ENCODE peak calls at places on chromosome 19, in six cellular contexts. One of them, this sample, is unnamed.

GRCh38 chr19:2782357-2782935 is 627 bp downstream of the SGTA start:
- DNase-seq in IMR-90: no peak
- DNase-seq in cardiac muscle cell: peak
- DNase-seq in HCT116: no peak
- DNase-seq in astrocyte: no peak
- DNase-seq in mammary epithelial cell: peak
- DNase-seq in this sample: no peak

GRCh38 chr19:34639491-34640085 is 37.4 kb downstream of the SCGB2B2 start:
- DNase-seq in cardiac muscle cell: peak
- DNase-seq in HCT116: peak
- DNase-seq in mammary epithelial cell: peak
- DNase-seq in IMR-90: peak
- DNase-seq in astrocyte: peak
- DNase-seq in this sample: no peak

GRCh38 chr19:10593820-10594637 is 6.9 kb upstream of the AP1M2 start:
- DNase-seq in HCT116: no peak
- DNase-seq in cardiac muscle cell: no peak
- DNase-seq in IMR-90: no peak
- DNase-seq in mammary epithelial cell: no peak
- DNase-seq in astrocyte: no peak
- DNase-seq in this sample: no peak

GRCh38 chr19:14012378-14012915 is 6.3 kb upstream of the RFX1 start:
- DNase-seq in IMR-90: no peak
- DNase-seq in cardiac muscle cell: no peak
- DNase-seq in astrocyte: no peak
- DNase-seq in mammary epithelial cell: no peak
- DNase-seq in HCT116: no peak
- DNase-seq in this sample: no peak

GRCh38 chr19:17075860-17076538 is 422 bp downstream of the MYO9B start:
- DNase-seq in astrocyte: no peak
- DNase-seq in mammary epithelial cell: peak
- DNase-seq in cardiac muscle cell: peak
- DNase-seq in IMR-90: peak
- DNase-seq in HCT116: no peak
- DNase-seq in this sample: peak

GRCh38 chr19:2507109-2507508 is 31.2 kb downstream of the GADD45B start:
- DNase-seq in cardiac muscle cell: peak
- DNase-seq in IMR-90: peak
- DNase-seq in HCT116: peak
- DNase-seq in astrocyte: peak
- DNase-seq in mammary epithelial cell: peak
- DNase-seq in this sample: peak

GRCh38 chr19:47075941-47076340 is 27.5 kb upstream of the TMEM160 start:
- DNase-seq in HCT116: no peak
- DNase-seq in mammary epithelial cell: no peak
- DNase-seq in astrocyte: no peak
- DNase-seq in IMR-90: peak
- DNase-seq in cardiac muscle cell: no peak
- DNase-seq in this sample: no peak

GRCh38 chr19:53945441-53945840 is 17.3 kb upstream of the CACNG8 start:
- DNase-seq in HCT116: peak
- DNase-seq in astrocyte: peak
- DNase-seq in cardiac muscle cell: peak
- DNase-seq in mammary epithelial cell: peak
- DNase-seq in IMR-90: peak
- DNase-seq in this sample: no peak

GRCh38 chr19:33947565-33947964 is 150.9 kb downstream of the KCTD15 start:
- DNase-seq in astrocyte: no peak
- DNase-seq in HCT116: no peak
- DNase-seq in IMR-90: no peak
- DNase-seq in mammary epithelial cell: no peak
- DNase-seq in cardiac muscle cell: no peak
- DNase-seq in this sample: no peak

GRCh38 chr19:46489445-46490272 is 6.0 kb downstream of the PNMA8B start:
- DNase-seq in cardiac muscle cell: peak
- DNase-seq in astrocyte: peak
- DNase-seq in mammary epithelial cell: no peak
- DNase-seq in HCT116: no peak
- DNase-seq in IMR-90: peak
- DNase-seq in this sample: no peak

GRCh38 chr19:24052811-24053210 is 34.2 kb upstream of the ZNF254 start:
- DNase-seq in HCT116: no peak
- DNase-seq in mammary epithelial cell: no peak
- DNase-seq in cardiac muscle cell: peak
- DNase-seq in IMR-90: peak
- DNase-seq in astrocyte: no peak
- DNase-seq in this sample: no peak

GRCh38 chr19:57872450-57872849 is 16.4 kb downstream of the ZNF814 start:
- DNase-seq in cardiac muscle cell: no peak
- DNase-seq in mammary epithelial cell: no peak
- DNase-seq in HCT116: no peak
- DNase-seq in astrocyte: no peak
- DNase-seq in IMR-90: no peak
- DNase-seq in this sample: no peak

GRCh38 chr19:18399008-18399407 is 1.6 kb upstream of the LRRC25 start:
- DNase-seq in IMR-90: peak
- DNase-seq in cardiac muscle cell: no peak
- DNase-seq in mammary epithelial cell: peak
- DNase-seq in HCT116: no peak
- DNase-seq in astrocyte: peak
- DNase-seq in this sample: peak

GRCh38 chr19:56504581-56504980 is 3.1 kb upstream of the ZNF471 start:
- DNase-seq in cardiac muscle cell: peak
- DNase-seq in IMR-90: peak
- DNase-seq in HCT116: no peak
- DNase-seq in mammary epithelial cell: no peak
- DNase-seq in astrocyte: peak
- DNase-seq in this sample: no peak

GRCh38 chr19:29544656-29545360 is 19.0 kb downstream of the VSTM2B start:
- DNase-seq in astrocyte: no peak
- DNase-seq in mammary epithelial cell: no peak
- DNase-seq in IMR-90: no peak
- DNase-seq in HCT116: no peak
- DNase-seq in cardiac muscle cell: no peak
- DNase-seq in this sample: no peak

GRCh38 chr19:53158119-53158656 is 665 bp downstream of the ZNF347 start:
- DNase-seq in cardiac muscle cell: peak
- DNase-seq in IMR-90: peak
- DNase-seq in mammary epithelial cell: peak
- DNase-seq in HCT116: no peak
- DNase-seq in astrocyte: peak
- DNase-seq in this sample: peak

GRCh38 chr19:6987850-6988249 is 33.4 kb downstream of the MBD3L2B start:
- DNase-seq in mammary epithelial cell: no peak
- DNase-seq in IMR-90: no peak
- DNase-seq in cardiac muscle cell: no peak
- DNase-seq in HCT116: no peak
- DNase-seq in astrocyte: no peak
- DNase-seq in this sample: no peak

GRCh38 chr19:48962849-48963165 is 2.3 kb upstream of the FTL start:
- DNase-seq in mammary epithelial cell: no peak
- DNase-seq in cardiac muscle cell: no peak
- DNase-seq in astrocyte: no peak
- DNase-seq in IMR-90: no peak
- DNase-seq in HCT116: no peak
- DNase-seq in this sample: no peak

GRCh38 chr19:49676690-49677231 is 310 bp upstream of the PRMT1 start:
- DNase-seq in IMR-90: peak
- DNase-seq in HCT116: peak
- DNase-seq in cardiac muscle cell: peak
- DNase-seq in astrocyte: peak
- DNase-seq in mammary epithelial cell: peak
- DNase-seq in this sample: peak

GRCh38 chr19:16316506-16316882 is 8.1 kb upstream of the KLF2 start:
- DNase-seq in cardiac muscle cell: no peak
- DNase-seq in mammary epithelial cell: no peak
- DNase-seq in astrocyte: no peak
- DNase-seq in IMR-90: no peak
- DNase-seq in HCT116: no peak
- DNase-seq in this sample: no peak

GRCh38 chr19:48804496-48804895 is 6.3 kb downstream of the BCAT2 start:
- DNase-seq in HCT116: no peak
- DNase-seq in mammary epithelial cell: no peak
- DNase-seq in IMR-90: no peak
- DNase-seq in astrocyte: no peak
- DNase-seq in cardiac muscle cell: no peak
- DNase-seq in this sample: no peak

GRCh38 chr19:15107056-15108010 is at the start of gene SYDE1:
- DNase-seq in HCT116: no peak
- DNase-seq in astrocyte: peak
- DNase-seq in IMR-90: peak
- DNase-seq in cardiac muscle cell: peak
- DNase-seq in mammary epithelial cell: peak
- DNase-seq in this sample: peak

GRCh38 chr19:1238373-1239303 is 833 bp upstream of the CBARP start:
- DNase-seq in HCT116: no peak
- DNase-seq in mammary epithelial cell: no peak
- DNase-seq in astrocyte: no peak
- DNase-seq in cardiac muscle cell: no peak
- DNase-seq in IMR-90: no peak
- DNase-seq in this sample: no peak

GRCh38 chr19:1239420-1239795 is 1.6 kb upstream of the CBARP start:
- DNase-seq in cardiac muscle cell: no peak
- DNase-seq in IMR-90: no peak
- DNase-seq in mammary epithelial cell: no peak
- DNase-seq in HCT116: no peak
- DNase-seq in astrocyte: no peak
- DNase-seq in this sample: no peak

GRCh38 chr19:1241417-1242095 is at the start of gene ATP5F1D:
- DNase-seq in cardiac muscle cell: peak
- DNase-seq in astrocyte: peak
- DNase-seq in HCT116: no peak
- DNase-seq in IMR-90: peak
- DNase-seq in mammary epithelial cell: peak
- DNase-seq in this sample: peak

GRCh38 chr19:1240925-1241324 is 626 bp upstream of the ATP5F1D start:
- DNase-seq in cardiac muscle cell: no peak
- DNase-seq in astrocyte: no peak
- DNase-seq in IMR-90: no peak
- DNase-seq in mammary epithelial cell: no peak
- DNase-seq in HCT116: no peak
- DNase-seq in this sample: no peak

DNA sequence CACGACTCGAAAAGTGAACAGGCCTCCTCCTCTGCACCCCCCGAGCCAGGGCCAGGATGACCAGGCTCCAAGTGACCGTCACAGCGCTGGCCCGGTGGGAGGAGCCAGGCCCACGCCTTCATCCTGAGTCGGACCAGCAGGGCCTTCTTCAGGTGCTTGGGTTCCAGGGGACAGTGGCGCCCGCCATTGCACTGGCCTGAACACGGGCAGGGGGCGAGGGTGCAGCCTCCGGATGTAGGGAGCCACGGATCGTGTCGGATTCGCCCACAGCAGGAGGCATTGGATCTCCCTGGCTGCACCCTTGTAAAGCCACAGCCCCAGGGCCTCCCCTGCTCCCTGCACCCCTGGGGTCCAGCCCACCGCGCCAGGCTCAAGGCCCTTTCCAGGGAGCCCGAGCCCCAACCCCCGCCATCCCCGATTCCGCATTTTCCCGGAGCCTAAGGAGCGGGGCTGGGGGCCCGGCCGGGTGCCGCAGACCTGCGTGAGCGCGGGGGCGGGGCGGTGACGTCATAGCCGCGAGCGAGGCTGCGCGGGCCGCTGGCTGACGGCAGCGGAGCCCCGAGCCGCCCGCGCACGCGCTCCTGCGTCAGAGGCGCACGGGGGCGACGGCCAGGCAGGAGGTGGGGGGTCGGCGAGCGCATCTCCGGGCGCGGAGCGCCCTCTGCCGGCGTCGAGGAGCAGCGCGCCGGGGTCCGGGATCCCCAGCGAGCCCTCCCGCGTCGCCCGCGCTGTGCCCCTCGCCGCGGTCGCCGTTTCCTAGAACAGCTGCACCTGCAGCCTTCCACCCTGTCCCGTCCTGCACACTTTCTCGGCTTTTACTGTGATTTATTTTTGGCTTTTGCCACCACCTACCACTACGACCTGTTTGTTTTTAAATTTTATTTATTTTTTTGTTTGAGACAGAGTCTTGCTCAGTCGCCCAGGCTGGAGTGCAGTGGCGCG is 1.5 kb upstream of the ATP5F1D start:
- DNase-seq in astrocyte: peak
- DNase-seq in cardiac muscle cell: peak
- DNase-seq in mammary epithelial cell: peak
- DNase-seq in HCT116: peak
- DNase-seq in IMR-90: peak
- DNase-seq in this sample: peak
- H3K4me3 ChIP-seq in astrocyte: no peak
- H3K4me3 ChIP-seq in cardiac muscle cell: peak
- H3K4me3 ChIP-seq in mammary epithelial cell: peak
- H3K4me3 ChIP-seq in HCT116: peak
- H3K4me3 ChIP-seq in IMR-90: peak
- H3K4me3 ChIP-seq in this sample: peak

GRCh38 chr19:28501979-28502378 is 711.0 kb downstream of the UQCRFS1 start:
- DNase-seq in IMR-90: no peak
- DNase-seq in mammary epithelial cell: no peak
- DNase-seq in astrocyte: no peak
- DNase-seq in HCT116: no peak
- DNase-seq in cardiac muscle cell: no peak
- DNase-seq in this sample: no peak
- H3K27ac ChIP-seq in IMR-90: no peak
- H3K27ac ChIP-seq in mammary epithelial cell: no peak
- H3K27ac ChIP-seq in astrocyte: no peak
- H3K27ac ChIP-seq in HCT116: no peak
- H3K27ac ChIP-seq in cardiac muscle cell: no peak
- H3K27ac ChIP-seq in this sample: no peak

DNA sequence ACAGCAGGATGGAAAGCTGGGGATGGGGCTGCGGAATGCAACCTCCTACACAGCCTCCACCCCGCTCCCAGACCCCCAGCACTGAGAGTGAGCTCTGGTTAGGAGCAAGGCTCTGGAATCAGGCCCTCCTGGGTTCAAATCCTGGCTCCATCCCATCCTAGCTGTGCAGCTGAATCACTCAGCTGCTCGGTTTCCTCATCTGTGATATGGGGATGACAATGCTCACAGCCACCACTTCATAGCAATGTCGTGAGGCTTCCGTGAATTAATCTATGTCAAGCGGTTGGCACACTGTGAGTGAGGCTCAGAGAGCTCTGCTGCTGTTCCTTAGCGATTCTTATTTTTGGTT is 538 bp downstream of the ACP7 start:
- DNase-seq in astrocyte: no peak
- DNase-seq in mammary epithelial cell: no peak
- DNase-seq in IMR-90: no peak
- DNase-seq in HCT116: no peak
- DNase-seq in cardiac muscle cell: no peak
- DNase-seq in this sample: no peak
- H3K4me3 ChIP-seq in astrocyte: no peak
- H3K4me3 ChIP-seq in mammary epithelial cell: peak
- H3K4me3 ChIP-seq in IMR-90: no peak
- H3K4me3 ChIP-seq in HCT116: peak
- H3K4me3 ChIP-seq in cardiac muscle cell: no peak
- H3K4me3 ChIP-seq in this sample: no peak

DNA sequence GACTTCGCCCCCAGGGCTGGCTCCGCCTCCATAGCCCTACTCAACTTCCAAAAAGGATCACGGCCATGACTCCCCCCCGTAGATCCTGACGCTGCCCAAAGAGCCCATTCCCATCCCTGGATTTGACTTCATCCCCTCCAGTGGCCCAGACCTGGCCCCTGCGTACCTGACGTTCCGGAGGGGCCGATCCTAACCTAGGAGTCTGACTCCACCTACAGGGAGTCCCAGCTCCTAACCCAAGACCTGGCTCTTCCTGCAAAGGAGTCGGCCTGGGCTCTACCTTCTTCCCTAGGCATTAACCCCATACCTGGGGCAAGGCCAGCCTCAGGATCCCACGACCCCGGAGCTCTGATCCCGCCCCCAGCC is 10.8 kb downstream of the STAP2 start:
- DNase-seq in IMR-90: no peak
- DNase-seq in HCT116: no peak
- DNase-seq in cardiac muscle cell: no peak
- DNase-seq in mammary epithelial cell: no peak
- DNase-seq in astrocyte: no peak
- DNase-seq in this sample: no peak
- H3K27ac ChIP-seq in IMR-90: no peak
- H3K27ac ChIP-seq in HCT116: peak
- H3K27ac ChIP-seq in cardiac muscle cell: peak
- H3K27ac ChIP-seq in mammary epithelial cell: no peak
- H3K27ac ChIP-seq in astrocyte: no peak
- H3K27ac ChIP-seq in this sample: no peak

This sample was measured in SJSA1.